ENCODE peak calls at places on chromosomes 12 and 14, in four cellular contexts. W is keratinocyte, G is GM23338, B is aorta. C is an unnamed sample. For H3K36me3 and H3K4me1, the result is how much of the 10 kb centered on the place peaks cover.

GRCh38 chr12:40946612-40947194 is 241.4 kb upstream of the PDZRN4 start:
- DNase-seq in G (peak), W (no peak), B (no peak), C (peak)

GRCh38 chr14:63650336-63650952 is 8.8 kb upstream of the WDR89 start:
- DNase-seq in G (no peak), B (no peak), W (no peak), C (no peak)

GRCh38 chr12:40098406-40099145 is 7.3 kb downstream of the SLC2A13 start:
- DNase-seq in W (no peak), B (no peak), G (no peak), C (no peak)

GRCh38 chr14:34678306-34678705 is 36.1 kb downstream of the CFL2 start:
- DNase-seq in B (no peak), G (no peak), W (no peak), C (no peak)

GRCh38 chr12:107296681-107297086 is 203.3 kb upstream of the CRY1 start:
- DNase-seq in G (no peak), B (no peak), W (peak), C (no peak)

GRCh38 chr14:99565383-99565782 is 38.6 kb downstream of the CCDC85C start:
- DNase-seq in W (no peak), G (no peak), B (no peak), C (peak)

GRCh38 chr14:101184104-101184455 is 280.6 kb upstream of the RTL1 start:
- DNase-seq in W (no peak), B (no peak), G (no peak), C (no peak)

GRCh38 chr14:67963960-67964359 is 144.4 kb downstream of the RAD51B start:
- DNase-seq in G (no peak), W (no peak), B (no peak), C (no peak)

GRCh38 chr12:46264057-46264456 is 4.8 kb downstream of the SLC38A1 start:
- DNase-seq in G (no peak), B (no peak), W (no peak), C (no peak)

GRCh38 chr12:124440031-124440626 is 127.3 kb downstream of the NCOR2 start:
- DNase-seq in W (no peak), G (no peak), B (no peak), C (no peak)

GRCh38 chr12:101298426-101298825 is 18.5 kb downstream of the UTP20 start:
- DNase-seq in B (no peak), G (no peak), W (peak), C (no peak)

GRCh38 chr12:94308612-94309011 is 151.1 kb downstream of the CEP83 start:
- DNase-seq in B (no peak), G (no peak), W (no peak), C (no peak)

GRCh38 chr14:92905667-92906066 is 17.3 kb upstream of the CHGA start:
- DNase-seq in B (no peak), G (no peak), W (no peak), C (no peak)

GRCh38 chr12:106010746-106011145 is 128.0 kb downstream of the NUAK1 start:
- DNase-seq in G (no peak), W (no peak), B (no peak), C (no peak)

GRCh38 chr12:64097346-64098105 is 124.6 kb downstream of the KICS2 start:
- DNase-seq in B (no peak), W (no peak), G (no peak), C (no peak)

GRCh38 chr12:32893458-32893857 is 3.1 kb downstream of the PKP2 start:
- DNase-seq in B (no peak), G (peak), W (no peak), C (peak)

GRCh38 chr12:42296503-42297109 is 29.3 kb downstream of the ZCRB1 start:
- DNase-seq in G (peak), W (no peak), B (no peak), C (peak)

GRCh38 chr14:38818555-38818954 is 284.5 kb downstream of the SEC23A start:
- DNase-seq in B (no peak), G (no peak), W (no peak), C (no peak)

GRCh38 chr14:53814371-53814770 is 142.3 kb downstream of the BMP4 start:
- DNase-seq in B (no peak), G (no peak), W (no peak), C (no peak)

GRCh38 chr12:31496257-31496656 is 94.7 kb downstream of the DENND5B start:
- DNase-seq in W (no peak), B (no peak), G (no peak), C (no peak)

GRCh38 chr12:27542628-27543027 is 18.6 kb downstream of the PPFIBP1 start:
- DNase-seq in B (no peak), W (peak), G (no peak), C (no peak)

GRCh38 chr14:61780125-61780524 is 17.9 kb downstream of the SNAPC1 start:
- DNase-seq in W (no peak), G (no peak), B (no peak), C (no peak)

GRCh38 chr14:77301103-77301502 is 19.6 kb downstream of the POMT2 start:
- DNase-seq in W (peak), B (peak), G (peak), C (peak)

GRCh38 chr14:51782412-51782811 is 78.0 kb upstream of the GNG2 start:
- DNase-seq in B (no peak), W (no peak), G (no peak), C (no peak)

GRCh38 chr14:50745401-50746058 is 77.4 kb upstream of the SAV1 start:
- DNase-seq in G (no peak), B (no peak), W (no peak), C (no peak)
- H3K36me3 ChIP-seq in G (under half), B (under half), W (under half), C (under half)

DNA sequence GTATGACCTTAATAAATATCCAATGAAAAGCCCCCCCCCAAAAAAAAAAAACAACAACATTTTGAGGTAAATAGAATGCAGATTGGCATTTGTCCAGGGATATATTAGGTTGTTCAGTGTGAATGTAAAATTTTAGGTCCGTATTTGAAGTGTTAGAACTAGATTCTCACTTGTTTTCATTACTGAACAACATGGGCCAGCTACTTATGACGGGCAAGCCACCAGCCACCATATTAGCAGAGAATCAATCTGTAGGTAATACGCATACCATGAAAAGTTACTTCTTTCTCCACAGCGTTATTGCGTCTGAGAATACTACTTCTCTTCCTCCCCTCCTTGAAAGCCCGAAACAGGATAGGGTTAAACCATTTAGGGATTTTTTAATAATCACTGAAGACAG is 5.4 kb downstream of the FLRT2 start:
- DNase-seq in G (no peak), W (no peak), B (no peak), C (no peak)
- H3K4me3 ChIP-seq in G (peak), W (peak), B (no peak), C (no peak)

GRCh38 chr12:80218925-80219714 is 119.8 kb downstream of the OTOGL start:
- DNase-seq in B (no peak), W (no peak), G (no peak), C (peak)
- H3K4me1 ChIP-seq in B (under half), W (under half), G (under half), C (under half)

DNA sequence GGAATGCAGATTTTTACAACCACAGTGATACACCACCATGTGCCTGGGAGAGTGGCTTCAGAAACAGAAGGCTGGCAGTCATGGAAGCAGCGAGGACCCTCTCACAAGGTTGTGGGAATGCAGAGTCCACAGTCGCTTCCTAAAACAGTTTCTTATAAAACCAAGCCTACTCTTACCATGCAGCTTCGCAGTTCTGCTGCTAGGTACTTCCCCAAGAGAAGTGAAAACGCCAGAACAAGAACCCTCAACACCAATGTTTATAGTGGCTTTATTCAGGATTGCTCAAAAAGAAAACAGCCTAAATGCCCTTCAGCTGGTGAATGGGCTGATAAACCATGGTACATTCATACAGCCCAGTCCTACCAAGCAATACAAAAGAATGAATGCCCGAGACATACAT is 87.2 kb downstream of the DDX51 start:
- DNase-seq in G (no peak), W (no peak), B (no peak), C (no peak)
- H3K36me3 ChIP-seq in G (under half), W (under half), B (under half), C (under half)

DNA sequence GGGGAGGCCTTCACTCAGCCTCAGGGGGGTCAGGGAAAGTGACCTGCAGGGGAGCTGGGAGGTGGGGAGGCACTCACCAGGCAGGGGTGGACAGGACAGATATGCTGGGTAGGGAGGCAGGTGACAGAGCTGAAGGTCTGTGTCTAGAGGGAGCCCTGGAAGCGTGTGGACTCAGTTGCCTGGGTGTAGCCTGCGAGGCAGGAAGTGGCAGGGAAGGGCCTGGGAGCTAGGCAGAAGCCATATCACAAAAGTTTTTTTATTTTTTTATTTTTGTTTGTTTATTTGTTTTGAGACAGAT is 39.3 kb downstream of the ARL6IP4 start:
- DNase-seq in B (no peak), G (no peak), W (no peak), C (no peak)
- H3K4me3 ChIP-seq in B (no peak), G (no peak), W (no peak), C (no peak)

GRCh38 chr12:81085832-81086231 is 8.0 kb downstream of the ACSS3 start:
- DNase-seq in B (no peak), W (no peak), G (no peak), C (no peak)
- H3K4me1 ChIP-seq in B (under half), W (under half), G (half or more), C (under half)

C was measured in small intestine.